ENCODE peak calls at places on chromosome 5, in seven cellular contexts. One of them, this sample, is unnamed.

GRCh38 chr5:84673785-84674184 is 289.1 kb upstream of the EDIL3 start:
- DNase-seq in activated naive CD4-positive, alpha-beta T cell treated with anti-CD3 and anti-CD28 coated beads, Interleukin-2, amount 50 U/mL, for 16 hours: no peak
- DNase-seq in GM04503: no peak
- DNase-seq in globus pallidus: no peak
- DNase-seq in colonic mucosa: no peak
- DNase-seq in GM04504: no peak
- DNase-seq in frontal cortex: no peak
- DNase-seq in this sample: no peak

GRCh38 chr5:67547682-67548081 is 351.1 kb upstream of the CD180 start:
- DNase-seq in activated naive CD4-positive, alpha-beta T cell treated with anti-CD3 and anti-CD28 coated beads, Interleukin-2, amount 50 U/mL, for 16 hours: no peak
- DNase-seq in GM04503: no peak
- DNase-seq in globus pallidus: no peak
- DNase-seq in colonic mucosa: no peak
- DNase-seq in GM04504: no peak
- DNase-seq in frontal cortex: no peak
- DNase-seq in this sample: no peak

GRCh38 chr5:54309237-54309636 is 1.1 kb downstream of the ARL15 start:
- DNase-seq in activated naive CD4-positive, alpha-beta T cell treated with anti-CD3 and anti-CD28 coated beads, Interleukin-2, amount 50 U/mL, for 16 hours: no peak
- DNase-seq in GM04503: no peak
- DNase-seq in globus pallidus: peak; percentile 37
- DNase-seq in colonic mucosa: peak; percentile 52
- DNase-seq in GM04504: no peak
- DNase-seq in frontal cortex: no peak
- DNase-seq in this sample: peak; percentile 18

GRCh38 chr5:173486355-173486754 is 130.1 kb downstream of the BOD1 start:
- DNase-seq in activated naive CD4-positive, alpha-beta T cell treated with anti-CD3 and anti-CD28 coated beads, Interleukin-2, amount 50 U/mL, for 16 hours: no peak
- DNase-seq in GM04503: no peak
- DNase-seq in globus pallidus: no peak
- DNase-seq in colonic mucosa: no peak
- DNase-seq in GM04504: no peak
- DNase-seq in frontal cortex: no peak
- DNase-seq in this sample: no peak

GRCh38 chr5:135571902-135572301 is 6.9 kb downstream of the CXCL14 start:
- DNase-seq in activated naive CD4-positive, alpha-beta T cell treated with anti-CD3 and anti-CD28 coated beads, Interleukin-2, amount 50 U/mL, for 16 hours: no peak
- DNase-seq in GM04503: no peak
- DNase-seq in globus pallidus: no peak
- DNase-seq in colonic mucosa: no peak
- DNase-seq in GM04504: no peak
- DNase-seq in frontal cortex: no peak
- DNase-seq in this sample: no peak

GRCh38 chr5:32475338-32476097 is 31.0 kb upstream of the ZFR start:
- DNase-seq in activated naive CD4-positive, alpha-beta T cell treated with anti-CD3 and anti-CD28 coated beads, Interleukin-2, amount 50 U/mL, for 16 hours: no peak
- DNase-seq in GM04503: no peak
- DNase-seq in globus pallidus: no peak
- DNase-seq in colonic mucosa: no peak
- DNase-seq in GM04504: no peak
- DNase-seq in frontal cortex: no peak
- DNase-seq in this sample: no peak

GRCh38 chr5:37777472-37778135 is 62.2 kb downstream of the GDNF start:
- DNase-seq in activated naive CD4-positive, alpha-beta T cell treated with anti-CD3 and anti-CD28 coated beads, Interleukin-2, amount 50 U/mL, for 16 hours: no peak
- DNase-seq in GM04503: peak; percentile 35
- DNase-seq in globus pallidus: no peak
- DNase-seq in colonic mucosa: no peak
- DNase-seq in GM04504: peak; percentile 85
- DNase-seq in frontal cortex: no peak
- DNase-seq in this sample: no peak

GRCh38 chr5:66469684-66470083 is 126.5 kb upstream of the MAST4 start:
- DNase-seq in activated naive CD4-positive, alpha-beta T cell treated with anti-CD3 and anti-CD28 coated beads, Interleukin-2, amount 50 U/mL, for 16 hours: no peak
- DNase-seq in GM04503: no peak
- DNase-seq in globus pallidus: no peak
- DNase-seq in colonic mucosa: no peak
- DNase-seq in GM04504: no peak
- DNase-seq in frontal cortex: no peak
- DNase-seq in this sample: no peak

GRCh38 chr5:120088831-120089230 is 375.3 kb upstream of the PRR16 start:
- DNase-seq in activated naive CD4-positive, alpha-beta T cell treated with anti-CD3 and anti-CD28 coated beads, Interleukin-2, amount 50 U/mL, for 16 hours: no peak
- DNase-seq in GM04503: no peak
- DNase-seq in globus pallidus: no peak
- DNase-seq in colonic mucosa: no peak
- DNase-seq in GM04504: no peak
- DNase-seq in frontal cortex: no peak
- DNase-seq in this sample: no peak